ENCODE peak calls at places on chromosomes 5 and 9, in five cellular contexts. Q, T, W, G and S are unnamed samples.

GRCh38 chr9:124480621-124480981 is 26.6 kb downstream of the NR5A1 start:
- DNase-seq in T (peak; percentile 73), Q (peak; percentile 34), W (peak; percentile 74), G (peak; percentile 53), S (no peak)

GRCh38 chr5:62152394-62153123 is 153.4 kb upstream of the KIF2A start:
- DNase-seq in Q (no peak), W (no peak), G (no peak), T (no peak), S (no peak)

GRCh38 chr9:116100711-116101111 is 52.9 kb upstream of the PAPPA start:
- DNase-seq in T (no peak), G (no peak), Q (no peak), W (no peak), S (no peak)

GRCh38 chr5:140881889-140882590 is at the start of gene PCDHA13:
- DNase-seq in W (no peak), G (no peak), Q (no peak), T (no peak), S (no peak)

GRCh38 chr9:136206602-136207333 is 1.8 kb upstream of the LHX3 start:
- DNase-seq in T (no peak), W (no peak), Q (no peak), G (no peak), S (no peak)

GRCh38 chr5:16570121-16570815 is 46.5 kb downstream of the RETREG1 start:
- DNase-seq in G (no peak), T (no peak), W (no peak), Q (no peak), S (no peak)

GRCh38 chr5:133423618-133424282 is 188.6 kb downstream of the FSTL4 start:
- DNase-seq in T (peak; percentile 91), G (peak; percentile 53), Q (peak; percentile 28), W (peak; percentile 89), S (peak; percentile 16)

GRCh38 chr5:33969572-33970452 is 14.7 kb downstream of the SLC45A2 start:
- DNase-seq in Q (peak; percentile 13), G (peak; percentile 44), T (peak; percentile 16), W (no peak), S (peak; percentile 27)

GRCh38 chr9:36092509-36093215 is 43.9 kb upstream of the GLIPR2 start:
- DNase-seq in Q (no peak), T (no peak), W (no peak), G (no peak), S (peak; percentile 65)

GRCh38 chr5:112735702-112736101 is 2.0 kb upstream of the APC start:
- DNase-seq in Q (no peak), G (no peak), W (no peak), T (no peak), S (no peak)

GRCh38 chr5:42579320-42579719 is 156.1 kb downstream of the GHR start:
- DNase-seq in W (no peak), G (no peak), Q (no peak), T (no peak), S (no peak)

GRCh38 chr5:42582723-42583122 is 159.5 kb downstream of the GHR start:
- DNase-seq in G (no peak), Q (no peak), T (no peak), W (no peak), S (no peak)

GRCh38 chr5:42586625-42587024 is 163.4 kb downstream of the GHR start:
- DNase-seq in W (no peak), T (no peak), G (no peak), Q (no peak), S (no peak)

GRCh38 chr5:42583322-42583721 is 160.1 kb downstream of the GHR start:
- DNase-seq in T (peak; percentile 58), W (peak; percentile 69), Q (peak; percentile 64), G (peak; percentile 58), S (peak; percentile 2)

DNA sequence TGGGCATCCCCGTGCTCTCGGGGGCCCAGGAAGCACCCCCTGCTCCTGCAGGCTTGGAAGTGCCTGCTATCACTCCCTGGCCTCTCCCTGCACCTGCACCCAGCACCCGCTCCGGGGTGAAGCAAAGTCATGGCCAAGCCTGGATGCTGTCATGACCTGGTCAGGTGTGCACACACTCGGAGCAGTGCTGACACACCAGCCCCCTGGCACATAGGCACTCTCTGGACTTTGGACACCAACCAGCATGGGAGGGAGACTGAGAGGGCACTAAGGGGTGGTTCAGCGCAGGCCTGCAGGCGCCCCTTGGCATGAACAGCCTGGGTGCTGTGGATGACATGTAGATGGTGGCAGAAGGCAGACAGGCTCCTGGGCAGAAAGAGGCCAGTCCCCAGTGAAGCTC is 158.6 kb downstream of the GHR start:
- DNase-seq in W (no peak), G (no peak), T (no peak), Q (no peak), S (no peak)
- TF ChIP-seq ESRRA in W (no peak), G (no peak), T (no peak), Q (no peak), S (no peak)

DNA sequence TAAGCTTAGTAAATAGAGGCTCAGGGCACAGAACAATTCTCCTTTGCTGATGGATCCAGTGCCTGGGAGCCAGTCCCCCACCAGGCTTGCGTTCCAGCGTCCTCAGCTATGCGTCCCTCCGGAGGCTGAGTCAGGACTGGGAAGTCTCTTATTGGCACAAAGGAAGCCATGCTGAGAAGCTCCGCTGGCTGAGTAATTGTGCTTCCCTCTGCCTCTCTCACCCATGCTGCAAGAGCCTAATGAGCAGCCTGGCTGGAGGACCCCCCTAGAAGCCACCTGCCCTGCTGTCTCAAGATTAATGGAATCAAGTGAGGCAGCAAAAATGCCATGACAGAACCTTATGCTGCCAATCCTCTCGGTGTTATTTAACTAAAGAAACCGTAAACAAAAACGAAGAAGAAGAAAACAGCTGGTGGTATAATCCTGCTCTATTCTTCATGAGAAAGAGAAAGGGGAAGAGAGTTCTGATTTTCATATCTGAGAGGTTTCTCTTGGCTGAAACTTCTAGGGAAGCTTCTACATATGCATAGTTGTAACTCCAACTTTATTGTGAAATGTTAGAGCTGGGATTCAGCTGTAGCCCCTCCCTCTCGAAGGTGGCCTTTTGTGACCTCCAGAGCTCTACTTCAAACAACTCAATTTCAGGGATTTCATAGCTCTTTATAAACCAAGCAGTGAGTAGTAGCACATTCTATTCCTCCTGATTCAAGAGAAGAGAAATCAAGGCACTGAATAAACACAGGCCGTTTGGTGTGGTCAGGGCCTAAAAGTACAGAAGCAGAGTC is 185.4 kb upstream of the SEMA6A start:
- DNase-seq in T (peak; percentile 31), G (no peak), Q (peak; percentile 63), W (no peak), S (no peak)
- TF ChIP-seq ESRRA in T (no peak), G (no peak), Q (no peak), W (no peak), S (no peak)

DNA sequence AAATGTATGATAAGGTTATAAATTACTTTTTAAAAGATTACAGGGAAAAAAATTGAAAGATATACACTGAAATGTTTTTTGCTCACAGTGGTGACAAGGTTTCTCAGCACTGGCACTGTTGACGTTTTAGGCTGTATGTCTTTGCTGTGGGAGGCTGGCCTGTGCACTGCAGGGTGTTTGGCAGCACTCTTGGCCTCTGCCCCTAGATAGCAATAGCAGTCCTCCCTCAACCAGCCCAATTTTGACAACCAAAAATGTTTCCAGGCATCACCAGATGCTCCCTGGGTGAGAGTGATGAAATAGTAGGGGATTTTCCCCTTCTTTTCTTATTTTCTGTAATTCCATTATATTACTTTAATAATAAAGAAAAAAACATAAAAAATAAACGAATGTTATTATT is 3.3 kb downstream of the CD274 start:
- DNase-seq in Q (no peak), T (no peak), G (no peak), W (no peak), S (no peak)
- TF ChIP-seq ESRRA in Q (no peak), T (no peak), G (no peak), W (no peak), S (no peak)

GRCh38 chr9:37485389-37486255 is at the start of gene POLR1E:
- DNase-seq in T (peak; percentile 96), W (peak; percentile 100), G (peak; percentile 94), Q (peak; percentile 92), S (peak; percentile 85)
- TF ChIP-seq ESRRA in T (no peak), W (peak; percentile 75), G (no peak), Q (no peak), S (no peak)

GRCh38 chr9:19049872-19050636 is 827 bp downstream of the RRAGA start:
- DNase-seq in Q (no peak), T (no peak), W (peak; percentile 9), G (no peak), S (no peak)
- TF ChIP-seq ESRRA in Q (no peak), T (no peak), W (no peak), G (no peak), S (no peak)